ENCODE peak calls at places on chromosomes 11 and 22, in five cellular contexts. M, L, G, X and D are unnamed samples.

GRCh38 chr22:21020802-21021429 is 6.0 kb downstream of the P2RX6 start:
- DNase-seq in M (peak), L (peak), G (peak), X (no peak), D (no peak)

GRCh38 chr22:44574057-44574456 is 76.0 kb upstream of the RTL6 start:
- DNase-seq in M (no peak), L (peak), G (no peak), X (no peak), D (no peak)

GRCh38 chr11:35354644-35355043 is 64.7 kb downstream of the SLC1A2 start:
- DNase-seq in M (no peak), L (no peak), G (no peak), X (no peak), D (no peak)

GRCh38 chr11:47137476-47137875 is 39.2 kb downstream of the ARFGAP2 start:
- DNase-seq in M (no peak), L (no peak), G (no peak), X (no peak), D (no peak)

GRCh38 chr22:37609240-37610152 is 862 bp downstream of the GGA1 start:
- DNase-seq in M (peak), L (peak), G (no peak), X (no peak), D (no peak)

GRCh38 chr11:75597636-75598035 is 35.6 kb downstream of the SERPINH1 start:
- DNase-seq in M (peak), L (peak), G (peak), X (no peak), D (peak)

GRCh38 chr11:130782361-130783221 is 133.7 kb downstream of the SNX19 start:
- DNase-seq in M (no peak), L (peak), G (peak), X (no peak), D (no peak)

GRCh38 chr11:35845860-35846259 is 98.0 kb upstream of the LDLRAD3 start:
- DNase-seq in M (no peak), L (peak), G (no peak), X (no peak), D (no peak)

GRCh38 chr11:75072582-75072981 is 24.1 kb downstream of the OR2AT4 start:
- DNase-seq in M (no peak), L (no peak), G (peak), X (no peak), D (no peak)

GRCh38 chr22:28911777-28912669 is 28.7 kb downstream of the ZNRF3 start:
- DNase-seq in M (no peak), L (peak), G (no peak), X (no peak), D (no peak)

GRCh38 chr11:85762226-85762625 is 48.7 kb downstream of the SYTL2 start:
- DNase-seq in M (no peak), L (peak), G (no peak), X (no peak), D (no peak)

GRCh38 chr11:2846056-2846455 is 39.5 kb downstream of the CDKN1C start:
- DNase-seq in M (peak), L (no peak), G (no peak), X (no peak), D (no peak)

GRCh38 chr11:23727821-23728220 is 769.0 kb upstream of the LUZP2 start:
- DNase-seq in M (no peak), L (peak), G (no peak), X (no peak), D (no peak)

GRCh38 chr11:82195251-82195650 is 538.4 kb downstream of the FAM181B start:
- DNase-seq in M (no peak), L (no peak), G (no peak), X (no peak), D (no peak)

GRCh38 chr11:27370374-27370773 is 7.4 kb upstream of the CCDC34 start:
- DNase-seq in M (no peak), L (no peak), G (no peak), X (no peak), D (no peak)

GRCh38 chr11:126132319-126132718 is 69.7 kb upstream of the CDON start:
- DNase-seq in M (no peak), L (peak), G (no peak), X (no peak), D (no peak)

GRCh38 chr11:77602385-77603105 is 12.8 kb downstream of the AQP11 start:
- DNase-seq in M (no peak), L (peak), G (no peak), X (no peak), D (no peak)

GRCh38 chr11:128884703-128885338 is 6.3 kb upstream of the KCNJ5 start:
- DNase-seq in M (peak), L (peak), G (peak), X (no peak), D (peak)

GRCh38 chr22:43999378-43999777 is 24.7 kb upstream of the PARVB start:
- DNase-seq in M (no peak), L (no peak), G (no peak), X (no peak), D (no peak)

GRCh38 chr11:101582242-101583052 is 1.4 kb downstream of the TRPC6 start:
- DNase-seq in M (no peak), L (no peak), G (peak), X (no peak), D (no peak)

GRCh38 chr22:30234786-30235470 is 11.6 kb downstream of the LIF start:
- DNase-seq in M (no peak), L (no peak), G (no peak), X (no peak), D (no peak)

GRCh38 chr11:13205446-13205845 is 72.1 kb upstream of the BMAL1 start:
- DNase-seq in M (peak), L (no peak), G (no peak), X (no peak), D (no peak)

GRCh38 chr11:33828604-33829429 is 54.5 kb upstream of the FBXO3 start:
- DNase-seq in M (no peak), L (no peak), G (peak), X (peak), D (peak)

GRCh38 chr11:79113099-79113498 is 327.7 kb downstream of the TENM4 start:
- DNase-seq in M (no peak), L (no peak), G (no peak), X (no peak), D (no peak)

GRCh38 chr11:133197425-133197824 is 334.9 kb downstream of the OPCML start:
- DNase-seq in M (no peak), L (no peak), G (no peak), X (no peak), D (no peak)

GRCh38 chr11:134275534-134276395 is at the start of gene GLB1L3:
- DNase-seq in M (no peak), L (no peak), G (peak), X (peak), D (peak)
- TF ChIP-seq CTCF in M (no peak), L (peak), G (peak), X (peak), D (peak)

DNA sequence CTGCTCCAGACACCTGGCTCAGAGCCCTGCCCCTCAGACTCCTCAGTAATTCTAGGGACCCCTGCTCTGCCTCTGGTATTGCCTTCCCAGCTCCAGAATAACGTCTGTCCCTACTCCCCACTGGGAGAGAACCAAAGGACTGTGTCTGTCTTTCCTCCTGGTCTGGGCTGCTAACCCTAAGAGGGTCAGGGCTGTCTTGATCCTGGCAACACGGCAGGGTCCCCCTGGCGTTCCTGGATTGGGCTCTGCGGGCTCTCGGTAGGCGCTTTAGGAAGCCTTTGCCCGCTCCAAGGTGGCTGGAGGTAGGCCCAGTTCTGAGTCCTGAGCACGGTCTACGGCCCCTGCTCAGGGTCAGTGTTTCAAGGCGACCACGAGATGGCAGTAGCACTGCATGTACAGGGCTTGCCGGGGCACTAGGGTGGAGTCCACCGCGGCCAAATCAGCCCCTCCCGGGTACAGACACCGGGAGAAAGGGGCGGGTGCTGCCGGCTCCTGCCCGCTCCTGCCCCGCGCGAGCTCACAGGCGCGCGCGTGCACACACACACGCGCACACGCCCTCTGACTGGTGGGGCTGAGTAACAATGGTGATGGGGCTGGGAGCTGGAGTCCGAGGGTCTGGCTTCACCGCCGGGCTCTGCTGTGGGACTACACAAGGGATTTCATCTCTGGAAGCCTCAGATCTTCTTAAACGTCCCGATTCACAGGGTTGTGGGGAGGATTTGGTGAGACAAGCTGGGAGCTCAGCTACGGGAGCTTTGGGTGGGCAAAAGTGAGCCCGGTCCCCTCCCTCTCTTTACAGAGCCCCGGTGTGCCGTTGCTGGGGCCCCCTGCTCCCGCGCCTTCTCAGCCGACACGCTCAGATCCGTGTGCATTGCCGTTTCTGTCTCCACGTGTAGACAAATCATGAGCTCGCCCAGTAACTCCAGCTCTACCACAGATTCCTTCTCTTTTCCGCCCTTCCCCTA is 30.1 kb upstream of the HMOX1 start:
- DNase-seq in M (peak), L (peak), G (peak), X (peak), D (peak)
- TF ChIP-seq CTCF in M (peak), L (peak), G (peak), X (peak), D (peak)

GRCh38 chr11:80320765-80321164 is 879.9 kb upstream of the TENM4 start:
- DNase-seq in M (peak), L (peak), G (no peak), X (no peak), D (no peak)
- TF ChIP-seq CTCF in M (peak), L (peak), G (peak), X (peak), D (no peak)

GRCh38 chr11:9092846-9093778 is 1.7 kb upstream of the SCUBE2 start:
- DNase-seq in M (peak), L (peak), G (no peak), X (no peak), D (no peak)
- TF ChIP-seq CTCF in M (peak), L (peak), G (peak), X (peak), D (no peak)

GRCh38 chr22:38966942-38967341 is 9.5 kb downstream of the APOBEC3A start:
- DNase-seq in M (no peak), L (no peak), G (no peak), X (no peak), D (no peak)
- TF ChIP-seq CTCF in M (no peak), L (no peak), G (no peak), X (no peak), D (no peak)

GRCh38 chr11:114275295-114275694 is 20.9 kb upstream of the NNMT start:
- DNase-seq in M (no peak), L (no peak), G (no peak), X (no peak), D (no peak)

GRCh38 chr11:114279778-114280532 is 16.2 kb upstream of the NNMT start:
- DNase-seq in M (no peak), L (peak), G (no peak), X (no peak), D (no peak)

GRCh38 chr11:114276077-114276476 is 20.1 kb upstream of the NNMT start:
- DNase-seq in M (no peak), L (no peak), G (no peak), X (no peak), D (no peak)

GRCh38 chr11:114278342-114279065 is 17.7 kb upstream of the NNMT start:
- DNase-seq in M (no peak), L (no peak), G (no peak), X (no peak), D (no peak)

GRCh38 chr11:114277637-114278341 is 18.4 kb upstream of the NNMT start:
- DNase-seq in M (no peak), L (no peak), G (no peak), X (peak), D (no peak)
- TF ChIP-seq CTCF in M (no peak), L (peak), G (no peak), X (peak), D (no peak)

GRCh38 chr11:19428206-19429001 is 187.7 kb upstream of the E2F8 start:
- DNase-seq in M (no peak), L (peak), G (peak), X (no peak), D (no peak)
- TF ChIP-seq CTCF in M (no peak), L (peak), G (peak), X (no peak), D (no peak)

GRCh38 chr11:73453562-73453961 is 77.4 kb downstream of the RELT start:
- DNase-seq in M (peak), L (no peak), G (no peak), X (no peak), D (no peak)
- TF ChIP-seq CTCF in M (no peak), L (no peak), G (no peak), X (no peak), D (no peak)

DNA sequence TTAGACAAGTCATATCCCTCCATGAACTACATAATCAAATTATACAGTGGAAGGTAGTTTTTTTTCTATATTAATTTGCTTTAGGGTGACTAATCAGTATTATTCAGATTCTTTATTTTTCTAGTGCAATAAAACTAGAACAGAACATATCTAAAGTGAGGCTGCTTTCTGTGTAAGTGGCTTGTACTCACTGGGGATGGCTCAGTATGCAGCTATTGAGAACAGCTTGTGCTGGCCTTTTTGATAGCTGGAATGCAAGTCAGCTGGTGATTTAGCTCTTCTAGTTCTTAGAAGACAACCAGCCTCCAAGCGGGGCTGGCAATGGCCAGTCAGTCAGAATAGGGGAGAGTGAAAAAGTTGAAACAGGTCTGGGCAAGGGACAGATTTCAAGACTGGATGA is 119.4 kb downstream of the BLID start:
- DNase-seq in M (no peak), L (no peak), G (no peak), X (no peak), D (no peak)
- TF ChIP-seq CTCF in M (no peak), L (no peak), G (no peak), X (no peak), D (no peak)

DNA sequence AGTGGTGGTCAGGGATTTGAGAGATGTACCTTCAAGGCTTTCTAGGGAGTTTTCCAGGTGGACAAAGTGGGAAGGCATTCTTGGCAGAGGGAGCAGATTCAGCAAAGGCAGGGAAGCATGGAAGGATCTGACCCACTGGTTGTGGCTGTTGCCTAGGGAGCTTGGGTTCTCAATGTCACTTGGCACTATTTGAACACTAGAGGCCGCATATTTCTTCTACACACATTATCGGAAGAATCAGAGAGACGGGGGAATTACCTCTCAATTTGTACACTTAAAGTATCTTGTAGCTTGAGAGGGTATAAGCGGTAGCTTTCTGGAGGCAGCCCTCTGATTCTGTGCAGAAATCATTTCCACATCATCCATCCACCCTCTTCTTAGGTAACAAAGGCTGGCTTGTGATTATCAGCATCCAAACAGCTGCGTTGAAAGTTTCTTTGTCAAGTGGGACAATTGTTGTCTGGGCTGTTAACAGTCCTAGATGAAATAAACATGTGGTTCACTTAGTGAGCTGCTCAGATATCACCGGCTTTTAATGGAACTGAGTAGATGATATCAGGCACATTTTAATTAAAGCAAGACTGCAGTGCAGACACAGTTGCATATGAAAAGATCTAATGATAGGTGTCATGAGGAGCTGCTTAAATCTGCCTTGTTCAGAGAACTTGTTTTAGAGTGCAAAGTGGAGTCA is 2.6 kb downstream of the NELL1 start:
- DNase-seq in M (peak), L (peak), G (peak), X (no peak), D (no peak)
- TF ChIP-seq CTCF in M (peak), L (peak), G (peak), X (peak), D (no peak)